ENCODE peak calls at places on chromosomes 2 and 18, in nine cellular contexts. U is fibroblast of lung; M is CD8-positive, alpha-beta memory T cell; P is GM23338; T is HCT116; A is mucosa of descending colon; E is left lung; H is upper lobe of right lung; Q is naive thymus-derived CD4-positive, alpha-beta T cell. Y is an unnamed sample.
A peak's percentile ranks its signal among the peaks of the same experiment; 100 is the strongest.

GRCh38 chr2:196368546-196369225 is 197.3 kb upstream of the STK17B start:
- DNase-seq in U (peak; percentile 6), M (no peak), P (no peak), T (no peak), A (no peak), E (no peak), H (no peak), Q (no peak), Y (no peak)

GRCh38 chr2:101616411-101616810 is 81.1 kb upstream of the MAP4K4 start:
- DNase-seq in U (peak; percentile 49), M (no peak), P (no peak), T (no peak), A (no peak), E (no peak), H (no peak), Q (no peak), Y (no peak)

GRCh38 chr2:159399716-159400525 is 113.4 kb upstream of the WDSUB1 start:
- DNase-seq in U (peak; percentile 1), M (no peak), P (no peak), T (no peak), A (no peak), E (no peak), H (no peak), Q (no peak), Y (no peak)

GRCh38 chr2:33518929-33519328 is 42.5 kb downstream of the RASGRP3 start:
- DNase-seq in U (peak; percentile 32), M (no peak), P (no peak), T (no peak), A (no peak), E (no peak), H (no peak), Q (no peak), Y (no peak)

GRCh38 chr18:3886575-3887322 is 436.8 kb downstream of the TGIF1 start:
- DNase-seq in U (no peak), M (no peak), P (no peak), T (no peak), A (no peak), E (no peak), H (no peak), Q (no peak), Y (peak; percentile 51)

GRCh38 chr2:37809525-37809924 is 115.6 kb upstream of the RMDN2 start:
- DNase-seq in U (peak; percentile 50), M (no peak), P (peak; percentile 66), T (peak; percentile 12), A (no peak), E (no peak), H (no peak), Q (no peak), Y (no peak)

GRCh38 chr18:76913583-76913982 is 91.2 kb downstream of the ZNF236 start:
- DNase-seq in U (no peak), M (no peak), P (no peak), T (no peak), A (no peak), E (no peak), H (no peak), Q (no peak), Y (no peak)

GRCh38 chr2:197558393-197558792 is 42.5 kb downstream of the MOB4 start:
- DNase-seq in U (no peak), M (no peak), P (no peak), T (no peak), A (no peak), E (no peak), H (no peak), Q (no peak), Y (no peak)

GRCh38 chr2:203532957-203533695 is 2.0 kb downstream of the RAPH1 start:
- DNase-seq in U (peak; percentile 65), M (no peak), P (peak; percentile 79), T (no peak), A (no peak), E (no peak), H (no peak), Q (no peak), Y (no peak)

GRCh38 chr2:48771241-48772014 is 15.9 kb upstream of the LHCGR start:
- DNase-seq in U (no peak), M (no peak), P (no peak), T (no peak), A (no peak), E (no peak), H (no peak), Q (no peak), Y (no peak)

GRCh38 chr2:153106802-153107477 is 371.6 kb downstream of the RPRM start:
- DNase-seq in U (no peak), M (no peak), P (no peak), T (no peak), A (no peak), E (no peak), H (no peak), Q (no peak), Y (no peak)
- H3K4me3 ChIP-seq in U (no peak overlapping the region), M (no peak overlapping the region), P (no peak overlapping the region), T (no peak overlapping the region), A (no peak overlapping the region), E (no peak overlapping the region), H (no peak overlapping the region), Q (no peak overlapping the region), Y (no peak overlapping the region)

DNA sequence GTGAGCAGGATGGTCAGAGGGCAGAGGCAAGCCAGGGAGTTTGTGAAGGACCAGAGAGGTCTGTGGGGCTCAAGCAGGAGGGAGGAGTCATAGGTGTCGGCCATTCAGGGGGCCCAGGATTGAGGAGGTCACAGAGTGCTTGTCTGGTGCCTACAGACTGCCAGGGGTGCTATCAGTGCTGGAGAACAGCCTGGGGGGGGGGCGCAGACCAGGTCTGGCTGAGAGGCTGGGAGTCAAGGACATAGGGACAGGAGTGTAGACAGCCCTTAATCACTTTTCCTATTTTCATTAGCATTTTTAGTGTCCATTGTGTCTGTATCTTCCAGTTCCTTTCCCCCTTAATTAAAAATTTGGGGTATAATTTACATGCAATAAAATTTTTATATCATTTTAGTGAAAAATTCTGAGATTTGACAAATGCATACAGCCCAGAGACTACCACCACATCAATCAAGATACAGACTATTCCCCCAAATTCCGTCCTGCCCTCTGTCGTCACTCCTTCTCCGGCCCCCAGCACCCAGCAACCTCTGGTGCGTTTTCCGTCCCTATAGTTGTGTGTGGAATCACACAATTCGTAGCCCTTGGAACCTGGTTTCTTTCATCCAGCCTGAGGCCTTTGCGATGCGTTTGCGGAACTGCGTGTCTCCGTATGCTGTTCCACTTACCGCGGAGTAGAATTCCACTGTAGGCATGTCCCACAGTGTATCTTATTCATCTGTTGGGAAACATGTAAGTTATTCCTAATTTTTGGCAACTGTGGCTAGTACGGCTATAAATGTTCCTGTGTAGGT is 6.2 kb downstream of the ZAP70 start:
- DNase-seq in U (no peak), M (no peak), P (no peak), T (no peak), A (peak; percentile 37), E (no peak), H (no peak), Q (no peak), Y (no peak)
- H3K4me1 ChIP-seq in U (no peaks in the 10 kb centered on the region), M (peaks cover 88% of the 10 kb centered on the region), P (peaks cover 17% of the 10 kb centered on the region), T (no peaks in the 10 kb centered on the region), A (no peaks in the 10 kb centered on the region), E (peaks cover 4% of the 10 kb centered on the region), H (no peaks in the 10 kb centered on the region), Q (peaks cover 80% of the 10 kb centered on the region), Y (no peaks in the 10 kb centered on the region)

DNA sequence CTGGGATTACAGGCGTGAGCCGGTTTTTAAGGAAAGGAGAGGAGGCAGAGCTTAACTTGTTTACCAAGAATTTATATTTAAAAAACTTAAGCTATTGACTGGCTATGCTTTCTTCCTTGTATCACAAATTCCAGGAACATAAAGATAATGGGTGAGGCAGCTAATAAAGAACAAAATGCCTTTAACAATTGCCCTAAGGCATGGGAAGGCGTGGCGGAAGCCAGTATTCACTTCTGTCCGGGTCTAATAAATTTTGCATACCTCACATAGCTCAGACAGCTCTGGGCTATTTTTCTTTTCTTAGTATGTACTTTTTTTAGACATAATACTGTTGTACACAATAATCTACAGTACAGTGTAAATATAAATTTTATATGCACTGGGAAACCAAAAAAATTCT is 1.0 kb upstream of the LDAH start:
- DNase-seq in U (no peak), M (no peak), P (no peak), T (no peak), A (no peak), E (no peak), H (no peak), Q (no peak), Y (no peak)
- H3K4me3 ChIP-seq in U (no peak overlapping the region), M (no peak overlapping the region), P (no peak overlapping the region), T (no peak overlapping the region), A (no peak overlapping the region), E (no peak overlapping the region), H (no peak overlapping the region), Q (no peak overlapping the region), Y (no peak overlapping the region)

DNA sequence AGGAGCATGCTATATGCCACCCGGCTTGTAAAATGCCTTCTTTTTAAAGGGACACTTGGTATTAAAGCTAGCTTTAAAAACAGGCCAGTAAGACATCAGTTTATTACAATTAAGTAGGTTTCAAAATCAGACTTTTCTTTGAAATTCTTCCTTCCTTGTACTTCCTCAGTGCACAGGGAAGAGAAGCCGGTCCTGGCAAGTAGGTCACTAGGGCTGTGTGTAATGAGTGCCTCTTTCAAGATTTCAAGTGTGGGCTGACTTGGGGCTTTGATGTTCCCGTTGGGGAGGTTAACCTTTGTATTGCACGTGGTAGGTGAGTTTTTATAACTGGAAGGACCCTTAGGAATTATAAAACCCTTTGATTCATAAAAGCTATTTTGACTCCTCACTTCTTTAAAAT is 566.4 kb upstream of the ID2 start:
- DNase-seq in U (no peak), M (no peak), P (no peak), T (no peak), A (no peak), E (no peak), H (no peak), Q (no peak), Y (no peak)
- H3K4me1 ChIP-seq in U (no peaks in the 10 kb centered on the region), M (no peaks in the 10 kb centered on the region), P (no peaks in the 10 kb centered on the region), T (peaks cover 6% of the 10 kb centered on the region), A (peaks cover 3% of the 10 kb centered on the region), E (no peaks in the 10 kb centered on the region), H (peaks cover 12% of the 10 kb centered on the region), Q (no peaks in the 10 kb centered on the region), Y (no peaks in the 10 kb centered on the region)

DNA sequence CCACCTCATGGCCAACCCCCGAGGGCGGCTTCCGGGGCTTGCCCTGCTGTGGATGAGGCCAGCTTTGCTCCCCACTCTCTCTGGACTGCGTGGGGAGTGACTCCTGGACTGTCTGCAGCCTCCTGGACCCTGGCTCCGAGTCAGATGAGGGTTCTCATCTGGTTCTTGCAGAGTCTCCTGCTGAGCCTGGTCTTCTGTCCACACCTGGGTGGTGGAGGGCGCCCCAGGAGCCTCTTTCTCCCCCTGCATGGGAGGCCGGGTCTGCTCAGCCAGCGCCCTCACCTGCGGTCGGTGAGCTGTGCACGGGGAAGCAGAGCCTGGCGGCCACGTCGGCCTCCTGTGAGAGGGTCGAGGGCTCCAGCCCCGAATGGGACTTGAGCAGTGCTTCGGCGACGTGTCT is 78.3 kb downstream of the RTP5 start:
- DNase-seq in U (no peak), M (no peak), P (no peak), T (no peak), A (no peak), E (no peak), H (no peak), Q (no peak), Y (no peak)
- H3K4me3 ChIP-seq in U (no peak overlapping the region), M (no peak overlapping the region), P (no peak overlapping the region), T (no peak overlapping the region), A (no peak overlapping the region), E (no peak overlapping the region), H (no peak overlapping the region), Q (no peak overlapping the region), Y (no peak overlapping the region)

Y was measured in Peyer's patch.